ENCODE peak calls at places on chromosome 19, in four cellular contexts. Z is brain microvascular endothelial cell, M is HCT116, T is heart left ventricle. E is an unnamed sample. For H3K36me3, the result is how much of the 10 kb centered on the place peaks cover.

GRCh38 chr19:55433292-55433691 is 9.8 kb downstream of the SHISA7 start:
- DNase-seq in Z (no peak), M (no peak), T (no peak), E (no peak)

GRCh38 chr19:1118999-1119398 is 15.2 kb downstream of the GPX4 start:
- DNase-seq in Z (no peak), M (no peak), T (no peak), E (no peak)

GRCh38 chr19:48230555-48231129 is 25.1 kb downstream of the CARD8 start:
- DNase-seq in Z (no peak), M (no peak), T (no peak), E (no peak)

GRCh38 chr19:980133-980998 is 3.8 kb upstream of the WDR18 start:
- DNase-seq in Z (no peak), M (no peak), T (no peak), E (no peak)

GRCh38 chr19:38304866-38305429 is 897 bp downstream of the C19orf33 start:
- DNase-seq in Z (no peak), M (peak), T (peak), E (no peak)

GRCh38 chr19:34480971-34481821 is at the start of gene WTIP:
- DNase-seq in Z (peak), M (peak), T (peak), E (no peak)

GRCh38 chr19:4284176-4284958 is 5.3 kb downstream of the SHD start:
- DNase-seq in Z (peak), M (peak), T (no peak), E (peak)

GRCh38 chr19:30202060-30202600 is 170.1 kb upstream of the ZNF536 start:
- DNase-seq in Z (no peak), M (no peak), T (no peak), E (no peak)

GRCh38 chr19:41734585-41734984 is 20.7 kb upstream of the CEACAM6 start:
- DNase-seq in Z (no peak), M (no peak), T (no peak), E (no peak)

GRCh38 chr19:41774515-41774980 is 19.2 kb downstream of the CEACAM6 start:
- DNase-seq in Z (no peak), M (peak), T (no peak), E (no peak)

GRCh38 chr19:53977991-53978731 is 13.3 kb upstream of the CACNG6 start:
- DNase-seq in Z (peak), M (peak), T (peak), E (peak)

GRCh38 chr19:36894849-36895383 is 21.2 kb downstream of the ZNF829 start:
- DNase-seq in Z (no peak), M (no peak), T (no peak), E (no peak)

GRCh38 chr19:38507551-38508127 is 74.1 kb downstream of the RYR1 start:
- DNase-seq in Z (no peak), M (no peak), T (no peak), E (no peak)

GRCh38 chr19:29263305-29264080 is 50.5 kb upstream of the UQCRFS1 start:
- DNase-seq in Z (peak), M (no peak), T (no peak), E (peak)

GRCh38 chr19:35130761-35131720 is 3.8 kb downstream of the LGI4 start:
- DNase-seq in Z (no peak), M (no peak), T (no peak), E (no peak)

GRCh38 chr19:13146763-13147563 is 3.2 kb downstream of the STX10 start:
- DNase-seq in Z (no peak), M (no peak), T (no peak), E (no peak)

GRCh38 chr19:45451181-45451849 is 16.5 kb upstream of the FOSB start:
- DNase-seq in Z (peak), M (no peak), T (no peak), E (no peak)

GRCh38 chr19:43532571-43532961 is 422 bp upstream of the ZNF575 start:
- DNase-seq in Z (no peak), M (peak), T (peak), E (no peak)

GRCh38 chr19:38277549-38277948 is 13.2 kb downstream of the SPINT2 start:
- DNase-seq in Z (no peak), M (no peak), T (no peak), E (no peak)

GRCh38 chr19:56927791-56928207 is 87.3 kb upstream of the PEG3 start:
- DNase-seq in Z (no peak), M (no peak), T (no peak), E (no peak)

GRCh38 chr19:45391346-45391745 is 13.5 kb downstream of the PPP1R13L start:
- DNase-seq in Z (no peak), M (no peak), T (no peak), E (no peak)

GRCh38 chr19:14058182-14059092 is 3.4 kb downstream of the PALM3 start:
- DNase-seq in Z (no peak), M (no peak), T (no peak), E (no peak)

GRCh38 chr19:19485161-19485997 is 30.0 kb downstream of the TSSK6 start:
- DNase-seq in Z (peak), M (no peak), T (peak), E (no peak)

GRCh38 chr19:10104665-10105221 is 1.4 kb upstream of the PPAN start:
- DNase-seq in Z (no peak), M (no peak), T (no peak), E (no peak)

GRCh38 chr19:45501730-45502014 is 3.4 kb downstream of the PPM1N start:
- DNase-seq in Z (no peak), M (no peak), T (no peak), E (no peak)

GRCh38 chr19:20840371-20840770 is 64.3 kb downstream of the ZNF66 start:
- DNase-seq in Z (no peak), M (no peak), T (no peak), E (no peak)

GRCh38 chr19:38815059-38816001 is 2.6 kb upstream of the LGALS4 start:
- DNase-seq in Z (no peak), M (no peak), T (no peak), E (no peak)

GRCh38 chr19:40237791-40238190 is 11.3 kb upstream of the CCNP start:
- DNase-seq in Z (no peak), M (no peak), T (no peak), E (no peak)

GRCh38 chr19:53906211-53907192 is 2.6 kb upstream of the CACNG7 start:
- DNase-seq in Z (no peak), M (no peak), T (peak), E (no peak)

GRCh38 chr19:12937243-12938053 is 961 bp upstream of the CALR start:
- DNase-seq in Z (peak), M (no peak), T (no peak), E (no peak)

GRCh38 chr19:29311391-29311790 is 98.4 kb upstream of the UQCRFS1 start:
- DNase-seq in Z (no peak), M (no peak), T (no peak), E (no peak)

GRCh38 chr19:3097442-3097871 is 3.3 kb downstream of the GNA11 start:
- DNase-seq in Z (no peak), M (no peak), T (peak), E (no peak)

GRCh38 chr19:3096902-3097326 is 2.8 kb downstream of the GNA11 start:
- DNase-seq in Z (no peak), M (no peak), T (peak), E (no peak)

GRCh38 chr19:3098515-3099346 is 4.6 kb downstream of the GNA11 start:
- DNase-seq in Z (no peak), M (no peak), T (peak), E (no peak)

GRCh38 chr19:3099347-3100145 is 5.4 kb downstream of the GNA11 start:
- DNase-seq in Z (no peak), M (no peak), T (peak), E (no peak)

DNA sequence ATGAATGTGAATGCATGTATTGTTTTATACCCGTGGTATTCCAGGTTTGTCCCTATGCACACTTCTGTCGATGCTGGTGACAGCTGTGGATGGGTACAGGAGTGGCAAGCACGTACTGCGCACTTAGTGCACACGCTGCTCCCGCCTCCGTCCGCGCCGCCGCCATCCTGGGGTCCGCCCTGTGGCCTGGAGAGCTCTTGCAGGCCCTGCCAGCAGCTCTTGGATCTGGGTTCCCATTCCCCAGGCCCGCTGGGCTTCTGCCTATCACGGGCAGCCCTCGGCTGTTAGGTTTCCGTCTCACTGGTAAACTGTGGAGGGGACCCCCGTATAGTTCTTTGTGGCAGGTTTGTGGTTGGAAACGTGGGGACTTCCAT is 4.0 kb downstream of the GNA11 start:
- DNase-seq in Z (no peak), M (no peak), T (peak), E (no peak)
- H3K27ac ChIP-seq in Z (peak), M (no peak), T (peak), E (no peak)

GRCh38 chr19:7459773-7460172 is 29.1 kb downstream of the PEX11G start:
- DNase-seq in Z (no peak), M (no peak), T (no peak), E (no peak)

GRCh38 chr19:7461841-7462629 is 26.8 kb downstream of the PEX11G start:
- DNase-seq in Z (no peak), M (no peak), T (no peak), E (no peak)

GRCh38 chr19:7458675-7459074 is 30.2 kb downstream of the PEX11G start:
- DNase-seq in Z (no peak), M (no peak), T (no peak), E (no peak)

GRCh38 chr19:7463575-7463974 is 25.3 kb downstream of the PEX11G start:
- DNase-seq in Z (no peak), M (no peak), T (no peak), E (no peak)

GRCh38 chr19:7460562-7460966 is 28.3 kb downstream of the PEX11G start:
- DNase-seq in Z (peak), M (no peak), T (no peak), E (no peak)
- H3K36me3 ChIP-seq in Z (under half), M (under half), T (half or more), E (under half)

GRCh38 chr19:46718934-46719551 is 2.1 kb upstream of the PRKD2 start:
- DNase-seq in Z (no peak), M (no peak), T (no peak), E (no peak)
- H3K27ac ChIP-seq in Z (no peak), M (peak), T (peak), E (no peak)

DNA sequence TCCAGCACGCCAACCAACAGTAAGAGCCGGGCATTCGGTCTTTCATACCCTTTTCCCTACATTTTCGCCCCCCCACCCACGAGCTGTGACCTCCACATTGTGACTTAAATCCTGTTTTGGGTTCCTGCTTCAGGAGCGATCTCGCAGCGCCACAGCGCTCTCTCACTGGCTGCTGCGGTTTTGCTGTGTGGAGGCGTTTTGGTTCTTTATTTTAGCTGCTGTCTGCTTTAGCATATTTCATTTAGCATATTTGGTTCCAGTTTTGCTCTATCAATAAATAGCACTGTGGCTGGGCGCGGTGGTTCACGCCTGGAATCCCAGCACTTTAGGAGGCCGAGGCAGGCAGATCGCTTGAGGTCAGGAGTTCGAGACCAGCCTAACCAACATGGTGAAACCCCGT is 19.6 kb upstream of the SLC39A3 start:
- DNase-seq in Z (no peak), M (no peak), T (no peak), E (no peak)
- H3K36me3 ChIP-seq in Z (half or more), M (half or more), T (half or more), E (half or more)

GRCh38 chr19:16339361-16339725 is 14.7 kb downstream of the KLF2 start:
- DNase-seq in Z (no peak), M (no peak), T (no peak), E (no peak)

GRCh38 chr19:16338470-16339360 is 14.1 kb downstream of the KLF2 start:
- DNase-seq in Z (peak), M (peak), T (peak), E (no peak)

GRCh38 chr19:16340654-16341053 is 16.0 kb downstream of the KLF2 start:
- DNase-seq in Z (no peak), M (no peak), T (no peak), E (no peak)

GRCh38 chr19:16342002-16342715 is 17.5 kb downstream of the KLF2 start:
- DNase-seq in Z (no peak), M (no peak), T (peak), E (no peak)

DNA sequence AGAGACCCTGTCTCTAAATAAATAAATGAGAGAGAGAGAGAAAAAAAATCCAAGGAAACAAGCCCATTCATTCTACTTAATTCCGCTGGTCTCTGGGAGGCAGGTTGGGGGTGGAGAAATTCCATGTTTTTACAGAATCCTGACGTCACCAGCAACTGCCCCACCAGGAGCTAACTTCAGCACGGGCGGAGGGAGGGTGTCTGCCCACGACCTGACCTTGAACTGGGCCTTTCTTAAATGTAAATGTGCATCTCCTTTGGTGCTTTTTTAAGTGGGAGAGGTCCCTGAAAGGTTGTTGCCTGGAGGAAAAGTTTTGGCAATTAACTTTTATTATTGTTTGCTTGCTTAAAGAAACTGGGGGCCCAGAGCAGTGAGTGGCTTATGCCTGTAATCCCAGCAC is 15.5 kb downstream of the KLF2 start:
- DNase-seq in Z (peak), M (no peak), T (no peak), E (no peak)
- H3K27ac ChIP-seq in Z (peak), M (no peak), T (peak), E (no peak)

DNA sequence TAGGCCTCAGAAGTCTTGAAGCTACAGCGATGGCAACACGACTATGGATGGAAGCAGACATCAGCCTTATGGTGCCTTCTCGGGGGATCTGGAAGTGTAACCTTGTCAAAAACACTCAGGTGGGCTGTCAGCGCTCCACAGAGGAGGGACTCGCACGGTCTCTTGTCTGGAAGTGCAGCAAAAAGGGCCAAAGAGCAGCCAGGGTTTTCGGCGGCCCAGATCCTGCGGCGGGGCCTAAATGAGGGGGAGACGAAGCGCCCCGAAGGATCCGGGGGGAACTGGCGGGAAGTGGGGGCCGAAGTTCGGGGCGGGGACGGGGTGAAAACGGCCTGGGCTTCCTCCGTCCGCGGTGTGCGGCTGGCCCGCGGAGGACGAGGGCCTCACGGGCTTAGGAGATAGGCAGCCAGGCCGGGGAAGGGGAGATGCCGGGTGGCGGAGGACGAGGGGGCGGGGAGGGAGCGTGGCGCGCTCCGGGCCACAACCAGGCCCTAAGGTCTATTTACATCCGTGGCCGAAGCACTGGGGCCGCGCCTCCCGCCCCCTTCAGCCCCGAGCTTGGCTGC is 637 bp downstream of the RANBP3 start:
- DNase-seq in Z (no peak), M (no peak), T (no peak), E (no peak)
- H3K36me3 ChIP-seq in Z (under half), M (under half), T (under half), E (under half)

DNA sequence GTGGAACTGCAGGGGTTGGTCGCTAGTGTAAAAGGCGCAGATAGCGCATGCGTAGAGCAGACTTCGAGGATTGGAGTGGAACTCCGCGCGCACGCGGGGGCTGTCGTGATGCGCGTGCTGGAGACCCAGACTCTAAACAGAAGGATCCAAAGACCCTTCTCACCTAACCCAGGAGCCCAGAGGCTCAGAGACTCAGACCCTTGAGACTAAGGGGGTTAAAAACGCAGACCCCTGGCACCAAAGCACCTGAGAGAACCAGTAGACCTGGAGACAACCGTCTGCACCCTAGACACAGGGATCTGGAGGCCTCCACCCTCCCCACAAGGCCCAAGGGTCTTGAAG is 567 bp upstream of the CTU1 start:
- DNase-seq in Z (no peak), M (no peak), T (no peak), E (no peak)
- H3K27ac ChIP-seq in Z (peak), M (no peak), T (peak), E (no peak)

GRCh38 chr19:46693760-46694159 is 23.2 kb downstream of the PRKD2 start:
- DNase-seq in Z (no peak), M (no peak), T (no peak), E (no peak)

GRCh38 chr19:46691104-46691503 is 25.8 kb downstream of the PRKD2 start:
- DNase-seq in Z (no peak), M (no peak), T (no peak), E (no peak)

GRCh38 chr19:46696052-46696451 is 20.9 kb downstream of the PRKD2 start:
- DNase-seq in Z (no peak), M (no peak), T (no peak), E (no peak)

GRCh38 chr19:46691948-46692347 is 25.0 kb downstream of the PRKD2 start:
- DNase-seq in Z (no peak), M (no peak), T (no peak), E (no peak)

GRCh38 chr19:46692918-46693722 is 23.8 kb downstream of the PRKD2 start:
- DNase-seq in Z (no peak), M (no peak), T (no peak), E (no peak)
- H3K36me3 ChIP-seq in Z (half or more), M (half or more), T (half or more), E (under half)